ENCODE peak calls at places on chromosomes 12 and 14, in six cellular contexts. One of them, this sample, is unnamed.
A peak's percentile ranks its signal among the peaks of the same experiment; 100 is the strongest.

GRCh38 chr14:93747102-93747501 is 41.2 kb downstream of the PRIMA1 start:
- DNase-seq in heart left ventricle: no peak
- DNase-seq in lower leg skin: no peak
- DNase-seq in thyroid gland: peak; percentile 29
- DNase-seq in K562: no peak
- DNase-seq in esophagus squamous epithelium: no peak
- DNase-seq in this sample: no peak

GRCh38 chr14:21023817-21024667 is 819 bp downstream of the NDRG2 start:
- DNase-seq in K562: no peak
- DNase-seq in thyroid gland: no peak
- DNase-seq in lower leg skin: no peak
- DNase-seq in esophagus squamous epithelium: no peak
- DNase-seq in heart left ventricle: no peak
- DNase-seq in this sample: no peak

GRCh38 chr14:106013879-106014376 is 487.5 kb downstream of the TMEM121 start:
- DNase-seq in thyroid gland: no peak
- DNase-seq in esophagus squamous epithelium: no peak
- DNase-seq in K562: no peak
- DNase-seq in lower leg skin: no peak
- DNase-seq in heart left ventricle: no peak
- DNase-seq in this sample: no peak

GRCh38 chr14:77039285-77040058 is 11.0 kb upstream of the IRF2BPL start:
- DNase-seq in heart left ventricle: no peak
- DNase-seq in esophagus squamous epithelium: no peak
- DNase-seq in thyroid gland: no peak
- DNase-seq in lower leg skin: no peak
- DNase-seq in K562: no peak
- DNase-seq in this sample: no peak

GRCh38 chr12:102957339-102958050 is at the start of gene ASCL1:
- DNase-seq in lower leg skin: no peak
- DNase-seq in K562: no peak
- DNase-seq in thyroid gland: peak; percentile 2
- DNase-seq in heart left ventricle: no peak
- DNase-seq in esophagus squamous epithelium: no peak
- DNase-seq in this sample: no peak

GRCh38 chr12:122318607-122319311 is 52.5 kb upstream of the VPS33A start:
- DNase-seq in esophagus squamous epithelium: no peak
- DNase-seq in K562: no peak
- DNase-seq in heart left ventricle: no peak
- DNase-seq in thyroid gland: no peak
- DNase-seq in lower leg skin: peak; percentile 61
- DNase-seq in this sample: no peak

GRCh38 chr14:95698287-95698686 is 12.1 kb downstream of the TCL1B start:
- DNase-seq in heart left ventricle: no peak
- DNase-seq in thyroid gland: no peak
- DNase-seq in esophagus squamous epithelium: no peak
- DNase-seq in lower leg skin: no peak
- DNase-seq in K562: no peak
- DNase-seq in this sample: no peak

GRCh38 chr12:47867496-47867941 is 37.3 kb downstream of the VDR start:
- DNase-seq in esophagus squamous epithelium: no peak
- DNase-seq in heart left ventricle: no peak
- DNase-seq in K562: peak; percentile 56
- DNase-seq in lower leg skin: no peak
- DNase-seq in thyroid gland: no peak
- DNase-seq in this sample: peak; percentile 42

GRCh38 chr14:95664546-95664945 is 21.7 kb upstream of the TCL1B start:
- DNase-seq in lower leg skin: no peak
- DNase-seq in heart left ventricle: no peak
- DNase-seq in esophagus squamous epithelium: no peak
- DNase-seq in K562: no peak
- DNase-seq in thyroid gland: no peak
- DNase-seq in this sample: no peak

GRCh38 chr12:57840701-57841100 is 5.8 kb downstream of the CTDSP2 start:
- DNase-seq in esophagus squamous epithelium: no peak
- DNase-seq in K562: no peak
- DNase-seq in thyroid gland: peak; percentile 77
- DNase-seq in lower leg skin: no peak
- DNase-seq in heart left ventricle: no peak
- DNase-seq in this sample: no peak

GRCh38 chr14:43587183-43587582 is 919.9 kb downstream of the FSCB start:
- DNase-seq in esophagus squamous epithelium: no peak
- DNase-seq in K562: no peak
- DNase-seq in thyroid gland: no peak
- DNase-seq in lower leg skin: no peak
- DNase-seq in heart left ventricle: no peak
- DNase-seq in this sample: no peak

GRCh38 chr12:88634008-88634407 is 53.7 kb upstream of the KITLG start:
- DNase-seq in esophagus squamous epithelium: no peak
- DNase-seq in thyroid gland: no peak
- DNase-seq in K562: no peak
- DNase-seq in lower leg skin: no peak
- DNase-seq in heart left ventricle: no peak
- DNase-seq in this sample: no peak

GRCh38 chr12:45622210-45622937 is 107.1 kb upstream of the ARID2 start:
- DNase-seq in K562: no peak
- DNase-seq in esophagus squamous epithelium: no peak
- DNase-seq in lower leg skin: no peak
- DNase-seq in heart left ventricle: no peak
- DNase-seq in thyroid gland: no peak
- DNase-seq in this sample: no peak

GRCh38 chr14:51004801-51005526 is 60.7 kb upstream of the PYGL start:
- DNase-seq in lower leg skin: no peak
- DNase-seq in K562: no peak
- DNase-seq in thyroid gland: no peak
- DNase-seq in heart left ventricle: no peak
- DNase-seq in esophagus squamous epithelium: no peak
- DNase-seq in this sample: no peak

GRCh38 chr12:67910360-67911292 is 78.6 kb upstream of the IFNG-AS1 start:
- DNase-seq in lower leg skin: no peak
- DNase-seq in esophagus squamous epithelium: no peak
- DNase-seq in thyroid gland: no peak
- DNase-seq in heart left ventricle: no peak
- DNase-seq in K562: no peak
- DNase-seq in this sample: no peak

GRCh38 chr12:113241191-113242017 is 20.1 kb downstream of the TPCN1 start:
- DNase-seq in K562: no peak
- DNase-seq in thyroid gland: peak; percentile 95
- DNase-seq in lower leg skin: no peak
- DNase-seq in heart left ventricle: peak; percentile 51
- DNase-seq in esophagus squamous epithelium: no peak
- DNase-seq in this sample: peak; percentile 66

GRCh38 chr12:27226319-27226984 is 17.6 kb upstream of the STK38L start:
- DNase-seq in heart left ventricle: no peak
- DNase-seq in esophagus squamous epithelium: no peak
- DNase-seq in K562: no peak
- DNase-seq in lower leg skin: peak; percentile 31
- DNase-seq in thyroid gland: no peak
- DNase-seq in this sample: no peak

GRCh38 chr12:44225128-44225527 is 389.2 kb downstream of the TMEM117 start:
- DNase-seq in K562: no peak
- DNase-seq in lower leg skin: no peak
- DNase-seq in esophagus squamous epithelium: no peak
- DNase-seq in thyroid gland: no peak
- DNase-seq in heart left ventricle: no peak
- DNase-seq in this sample: no peak

GRCh38 chr14:55136868-55137785 is 8.1 kb downstream of the LGALS3 start:
- DNase-seq in esophagus squamous epithelium: no peak
- DNase-seq in thyroid gland: peak; percentile 91
- DNase-seq in K562: no peak
- DNase-seq in heart left ventricle: peak; percentile 87
- DNase-seq in lower leg skin: no peak
- DNase-seq in this sample: no peak

GRCh38 chr14:101961011-101961721 is 3.2 kb upstream of the DYNC1H1 start:
- DNase-seq in thyroid gland: peak; percentile 76
- DNase-seq in esophagus squamous epithelium: no peak
- DNase-seq in lower leg skin: peak; percentile 67
- DNase-seq in K562: peak; percentile 56
- DNase-seq in heart left ventricle: peak; percentile 79
- DNase-seq in this sample: peak; percentile 91

GRCh38 chr14:106657460-106657859 is 1131.1 kb downstream of the TMEM121 start:
- DNase-seq in K562: no peak
- DNase-seq in heart left ventricle: no peak
- DNase-seq in lower leg skin: no peak
- DNase-seq in thyroid gland: no peak
- DNase-seq in esophagus squamous epithelium: no peak
- DNase-seq in this sample: peak; percentile 82

GRCh38 chr12:52175411-52176350 is 16.1 kb downstream of the KRT80 start:
- DNase-seq in esophagus squamous epithelium: no peak
- DNase-seq in heart left ventricle: peak; percentile 58
- DNase-seq in lower leg skin: no peak
- DNase-seq in thyroid gland: no peak
- DNase-seq in K562: no peak
- DNase-seq in this sample: no peak

GRCh38 chr12:116381744-116382455 is 104.4 kb upstream of the MED13L start:
- DNase-seq in K562: no peak
- DNase-seq in esophagus squamous epithelium: no peak
- DNase-seq in thyroid gland: no peak
- DNase-seq in heart left ventricle: no peak
- DNase-seq in lower leg skin: no peak
- DNase-seq in this sample: no peak
- H3K4me3 ChIP-seq in K562: no peak overlapping the region
- H3K4me3 ChIP-seq in esophagus squamous epithelium: no peak overlapping the region
- H3K4me3 ChIP-seq in thyroid gland: no peak overlapping the region
- H3K4me3 ChIP-seq in heart left ventricle: no peak overlapping the region
- H3K4me3 ChIP-seq in lower leg skin: no peak overlapping the region
- H3K4me3 ChIP-seq in this sample: no peak overlapping the region

DNA sequence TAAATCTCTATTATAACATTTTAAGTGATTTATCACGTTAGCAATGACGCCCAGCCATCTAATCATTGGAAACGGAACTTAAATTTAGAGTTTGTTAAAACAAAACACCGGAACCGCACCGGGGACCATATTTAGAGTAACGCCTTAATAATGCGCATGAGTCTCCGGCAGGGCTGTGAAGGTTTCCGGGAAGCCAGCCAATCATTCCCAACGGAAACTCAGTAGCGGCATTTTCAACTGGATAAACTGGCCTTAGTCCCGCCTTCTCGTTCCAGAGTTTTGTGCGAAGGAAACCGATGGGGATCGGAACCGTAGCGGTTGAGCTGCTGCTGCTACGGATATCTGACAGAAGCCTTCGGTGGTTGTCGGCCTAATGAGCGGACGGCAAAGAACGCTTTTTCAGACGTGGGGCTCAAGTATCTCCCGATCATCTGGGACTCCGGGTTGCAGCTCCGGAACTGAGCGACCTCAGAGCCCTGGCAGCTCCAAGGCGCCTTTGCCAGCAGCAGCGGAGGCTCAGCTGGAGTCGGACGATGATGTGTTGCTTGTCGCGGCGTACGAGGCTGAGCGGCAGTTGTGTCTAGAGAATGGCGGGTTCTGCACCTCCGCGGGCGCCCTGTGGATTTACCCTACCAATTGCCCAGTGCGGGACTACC is at the start of gene FANCM:
- DNase-seq in heart left ventricle: peak; percentile 84
- DNase-seq in thyroid gland: peak; percentile 94
- DNase-seq in K562: peak; percentile 71
- DNase-seq in esophagus squamous epithelium: peak; percentile 66
- DNase-seq in lower leg skin: peak; percentile 97
- DNase-seq in this sample: peak; percentile 91
- TF ChIP-seq POLR2A in heart left ventricle: no peak
- TF ChIP-seq POLR2A in thyroid gland: no peak
- TF ChIP-seq POLR2A in K562: peak; percentile 83
- TF ChIP-seq POLR2A in esophagus squamous epithelium: no peak
- TF ChIP-seq POLR2A in lower leg skin: no peak
- TF ChIP-seq POLR2A in this sample: no peak

DNA sequence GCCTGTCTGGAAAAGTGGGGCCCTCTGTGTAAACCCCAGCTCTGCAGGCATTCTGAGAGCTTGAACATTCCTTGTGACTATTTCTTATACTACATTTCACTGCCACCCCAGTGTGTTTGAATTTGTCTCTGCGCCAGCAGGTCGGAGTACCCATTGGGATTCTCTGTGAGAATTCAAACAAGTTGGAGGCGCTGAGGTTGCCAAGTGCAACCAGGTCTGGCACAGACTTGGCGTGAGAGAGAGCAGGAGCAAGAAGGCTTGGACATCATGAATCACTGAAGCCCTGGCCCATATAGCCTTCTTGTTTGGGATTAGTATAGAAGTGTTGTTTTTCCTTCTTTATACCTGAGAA is 33.0 kb upstream of the ATP2A2 start:
- DNase-seq in lower leg skin: no peak
- DNase-seq in K562: no peak
- DNase-seq in heart left ventricle: no peak
- DNase-seq in thyroid gland: peak; percentile 81
- DNase-seq in esophagus squamous epithelium: no peak
- DNase-seq in this sample: no peak
- H3K4me3 ChIP-seq in lower leg skin: no peak overlapping the region
- H3K4me3 ChIP-seq in K562: no peak overlapping the region
- H3K4me3 ChIP-seq in heart left ventricle: no peak overlapping the region
- H3K4me3 ChIP-seq in thyroid gland: no peak overlapping the region
- H3K4me3 ChIP-seq in esophagus squamous epithelium: no peak overlapping the region
- H3K4me3 ChIP-seq in this sample: no peak overlapping the region

DNA sequence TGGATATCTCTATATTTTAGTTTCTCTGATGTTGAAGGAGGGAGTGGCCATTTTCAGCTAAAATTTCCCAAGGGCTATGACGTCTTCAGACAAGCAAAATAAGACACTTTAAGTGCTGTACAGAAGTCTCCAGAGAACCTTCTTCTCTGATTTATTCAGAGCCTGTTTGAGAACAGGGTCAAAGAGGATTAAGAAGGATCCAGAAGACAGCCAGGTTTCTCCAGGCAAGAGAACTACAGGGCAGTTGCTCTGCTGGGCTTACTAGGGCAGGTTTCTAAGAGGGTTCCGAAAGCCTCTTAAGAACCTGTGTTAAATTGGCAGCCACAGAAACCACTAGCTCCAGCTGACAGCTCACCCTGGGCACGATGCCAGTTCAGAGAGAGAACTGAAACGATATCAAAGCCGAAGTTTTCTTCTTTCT is 1.2 kb downstream of the MGP start:
- DNase-seq in heart left ventricle: peak; percentile 80
- DNase-seq in lower leg skin: peak; percentile 91
- DNase-seq in K562: no peak
- DNase-seq in thyroid gland: peak; percentile 97
- DNase-seq in esophagus squamous epithelium: peak; percentile 9
- DNase-seq in this sample: peak; percentile 91
- TF ChIP-seq POLR2A in heart left ventricle: no peak
- TF ChIP-seq POLR2A in lower leg skin: no peak
- TF ChIP-seq POLR2A in K562: no peak
- TF ChIP-seq POLR2A in thyroid gland: no peak
- TF ChIP-seq POLR2A in esophagus squamous epithelium: no peak
- TF ChIP-seq POLR2A in this sample: no peak

GRCh38 chr14:73895939-73896338 is 9.3 kb downstream of the ZNF410 start:
- DNase-seq in K562: no peak
- DNase-seq in heart left ventricle: no peak
- DNase-seq in thyroid gland: no peak
- DNase-seq in esophagus squamous epithelium: no peak
- DNase-seq in lower leg skin: no peak
- DNase-seq in this sample: no peak
- H3K4me3 ChIP-seq in K562: no peak overlapping the region
- H3K4me3 ChIP-seq in heart left ventricle: no peak overlapping the region
- H3K4me3 ChIP-seq in thyroid gland: no peak overlapping the region
- H3K4me3 ChIP-seq in esophagus squamous epithelium: no peak overlapping the region
- H3K4me3 ChIP-seq in lower leg skin: no peak overlapping the region
- H3K4me3 ChIP-seq in this sample: no peak overlapping the region

GRCh38 chr12:124369055-124369900 is 74.4 kb downstream of the RFLNA start:
- DNase-seq in heart left ventricle: peak; percentile 94
- DNase-seq in thyroid gland: peak; percentile 98
- DNase-seq in esophagus squamous epithelium: no peak
- DNase-seq in K562: no peak
- DNase-seq in lower leg skin: peak; percentile 75
- DNase-seq in this sample: peak; percentile 88
- TF ChIP-seq POLR2A in heart left ventricle: no peak
- TF ChIP-seq POLR2A in thyroid gland: no peak
- TF ChIP-seq POLR2A in esophagus squamous epithelium: no peak
- TF ChIP-seq POLR2A in K562: no peak
- TF ChIP-seq POLR2A in lower leg skin: no peak
- TF ChIP-seq POLR2A in this sample: no peak

This sample was measured in spleen.